ENCODE peak calls at places on chromosomes 16 and 17, in five cellular contexts. One of them, this sample, is unnamed.

GRCh38 chr17:27276653-27277156 is 17.2 kb upstream of the WSB1 start:
- DNase-seq in ovary: no peak
- DNase-seq in uterus: no peak
- DNase-seq in stomach: no peak
- DNase-seq in IMR-90: peak; percentile 65
- DNase-seq in this sample: no peak

GRCh38 chr17:73291260-73291801 is 20.5 kb downstream of the CDC42EP4 start:
- DNase-seq in uterus: peak; percentile 68
- DNase-seq in stomach: peak; percentile 73
- DNase-seq in IMR-90: peak; percentile 86
- DNase-seq in ovary: peak; percentile 69
- DNase-seq in this sample: peak; percentile 64

GRCh38 chr17:28514571-28515002 is 8.4 kb downstream of the FOXN1 start:
- DNase-seq in ovary: no peak
- DNase-seq in stomach: no peak
- DNase-seq in uterus: no peak
- DNase-seq in IMR-90: no peak
- DNase-seq in this sample: no peak

GRCh38 chr17:27762527-27763305 is 37.6 kb downstream of the NOS2 start:
- DNase-seq in uterus: no peak
- DNase-seq in ovary: no peak
- DNase-seq in IMR-90: peak; percentile 37
- DNase-seq in stomach: no peak
- DNase-seq in this sample: peak; percentile 17

GRCh38 chr17:12605222-12605621 is 60.5 kb upstream of the MYOCD start:
- DNase-seq in IMR-90: peak; percentile 81
- DNase-seq in stomach: no peak
- DNase-seq in uterus: no peak
- DNase-seq in ovary: no peak
- DNase-seq in this sample: peak; percentile 71

GRCh38 chr16:58013201-58013956 is 12.2 kb downstream of the USB1 start:
- DNase-seq in uterus: no peak
- DNase-seq in ovary: no peak
- DNase-seq in IMR-90: no peak
- DNase-seq in stomach: no peak
- DNase-seq in this sample: no peak

GRCh38 chr17:79849953-79850352 is 10.7 kb upstream of the CBX4 start:
- DNase-seq in uterus: no peak
- DNase-seq in ovary: no peak
- DNase-seq in IMR-90: no peak
- DNase-seq in stomach: no peak
- DNase-seq in this sample: no peak

GRCh38 chr17:15446036-15446435 is 21.4 kb downstream of the CDRT4 start:
- DNase-seq in ovary: no peak
- DNase-seq in IMR-90: no peak
- DNase-seq in uterus: no peak
- DNase-seq in stomach: no peak
- DNase-seq in this sample: no peak

GRCh38 chr17:8072339-8072726 is 15.2 kb downstream of the ALOX12B start:
- DNase-seq in IMR-90: no peak
- DNase-seq in ovary: no peak
- DNase-seq in uterus: no peak
- DNase-seq in stomach: no peak
- DNase-seq in this sample: no peak

GRCh38 chr17:36205637-36206458 is 5.0 kb upstream of the CCL4L2 start:
- DNase-seq in IMR-90: no peak
- DNase-seq in stomach: no peak
- DNase-seq in ovary: no peak
- DNase-seq in uterus: no peak
- DNase-seq in this sample: no peak

GRCh38 chr16:76900285-76901263 is 290.4 kb upstream of the MON1B start:
- DNase-seq in uterus: no peak
- DNase-seq in ovary: no peak
- DNase-seq in IMR-90: no peak
- DNase-seq in stomach: no peak
- DNase-seq in this sample: no peak

GRCh38 chr16:16062023-16062932 is 112.9 kb downstream of the ABCC1 start:
- DNase-seq in ovary: no peak
- DNase-seq in stomach: no peak
- DNase-seq in uterus: no peak
- DNase-seq in IMR-90: no peak
- DNase-seq in this sample: no peak

GRCh38 chr16:30005341-30006094 is 5.3 kb downstream of the DOC2A start:
- DNase-seq in IMR-90: peak; percentile 31
- DNase-seq in ovary: no peak
- DNase-seq in uterus: no peak
- DNase-seq in stomach: peak; percentile 32
- DNase-seq in this sample: no peak

GRCh38 chr17:41624208-41625101 is at the start of gene KRT17:
- DNase-seq in uterus: no peak
- DNase-seq in ovary: no peak
- DNase-seq in IMR-90: no peak
- DNase-seq in stomach: no peak
- DNase-seq in this sample: no peak

GRCh38 chr16:52964290-52964689 is 88.4 kb downstream of the CHD9NB start:
- DNase-seq in stomach: no peak
- DNase-seq in uterus: no peak
- DNase-seq in ovary: no peak
- DNase-seq in IMR-90: no peak
- DNase-seq in this sample: peak; percentile 1

GRCh38 chr16:28824548-28824973 is 1.8 kb downstream of the ATXN2L start:
- DNase-seq in IMR-90: no peak
- DNase-seq in stomach: no peak
- DNase-seq in uterus: no peak
- DNase-seq in ovary: no peak
- DNase-seq in this sample: no peak

GRCh38 chr17:55283256-55283965 is 18.7 kb downstream of the HLF start:
- DNase-seq in IMR-90: no peak
- DNase-seq in stomach: no peak
- DNase-seq in uterus: peak; percentile 45
- DNase-seq in ovary: no peak
- DNase-seq in this sample: no peak

GRCh38 chr17:48439473-48439872 is 9.5 kb upstream of the SKAP1 start:
- DNase-seq in uterus: no peak
- DNase-seq in IMR-90: no peak
- DNase-seq in ovary: no peak
- DNase-seq in stomach: no peak
- DNase-seq in this sample: no peak

GRCh38 chr16:86798247-86799041 is 220.1 kb downstream of the FOXL1 start:
- DNase-seq in stomach: no peak
- DNase-seq in IMR-90: no peak
- DNase-seq in ovary: no peak
- DNase-seq in uterus: no peak
- DNase-seq in this sample: no peak

GRCh38 chr17:40313660-40314556 is 4.9 kb downstream of the RARA start:
- DNase-seq in uterus: peak; percentile 12
- DNase-seq in stomach: no peak
- DNase-seq in ovary: peak; percentile 13
- DNase-seq in IMR-90: no peak
- DNase-seq in this sample: no peak

GRCh38 chr17:8985054-8985701 is 19.7 kb upstream of the PIK3R5 start:
- DNase-seq in stomach: no peak
- DNase-seq in IMR-90: no peak
- DNase-seq in ovary: no peak
- DNase-seq in uterus: no peak
- DNase-seq in this sample: no peak

GRCh38 chr17:71378036-71378435 is 742.8 kb upstream of the SOX9 start:
- DNase-seq in stomach: no peak
- DNase-seq in uterus: no peak
- DNase-seq in ovary: no peak
- DNase-seq in IMR-90: no peak
- DNase-seq in this sample: no peak

GRCh38 chr16:85360323-85361277 is 248.3 kb upstream of the CIBAR2 start:
- DNase-seq in uterus: no peak
- DNase-seq in IMR-90: no peak
- DNase-seq in ovary: no peak
- DNase-seq in stomach: peak; percentile 77
- DNase-seq in this sample: no peak

GRCh38 chr17:4750606-4751005 is 10.9 kb upstream of the CXCL16 start:
- DNase-seq in stomach: no peak
- DNase-seq in uterus: no peak
- DNase-seq in IMR-90: no peak
- DNase-seq in ovary: no peak
- DNase-seq in this sample: no peak

GRCh38 chr16:52873997-52874500 is 178.6 kb downstream of the CHD9NB start:
- DNase-seq in uterus: no peak
- DNase-seq in ovary: no peak
- DNase-seq in stomach: no peak
- DNase-seq in IMR-90: no peak
- DNase-seq in this sample: no peak

GRCh38 chr17:48578616-48579560 is 738 bp upstream of the HOXB4 start:
- DNase-seq in IMR-90: peak; percentile 63
- DNase-seq in ovary: no peak
- DNase-seq in uterus: no peak
- DNase-seq in stomach: no peak
- DNase-seq in this sample: no peak

GRCh38 chr16:63512910-63513309 is 1476.7 kb upstream of the CDH8 start:
- DNase-seq in stomach: no peak
- DNase-seq in uterus: no peak
- DNase-seq in IMR-90: no peak
- DNase-seq in ovary: no peak
- DNase-seq in this sample: no peak

GRCh38 chr17:43916385-43916784 is 9.0 kb upstream of the MPP2 start:
- DNase-seq in IMR-90: no peak
- DNase-seq in uterus: no peak
- DNase-seq in stomach: no peak
- DNase-seq in ovary: no peak
- DNase-seq in this sample: no peak

GRCh38 chr16:14004031-14004718 is 66.9 kb upstream of the MRTFB start:
- DNase-seq in ovary: no peak
- DNase-seq in stomach: no peak
- DNase-seq in uterus: peak; percentile 51
- DNase-seq in IMR-90: no peak
- DNase-seq in this sample: no peak

GRCh38 chr17:37824534-37825485 is 80.0 kb upstream of the HNF1B start:
- DNase-seq in stomach: no peak
- DNase-seq in ovary: no peak
- DNase-seq in IMR-90: peak; percentile 90
- DNase-seq in uterus: no peak
- DNase-seq in this sample: peak; percentile 77

GRCh38 chr16:29736112-29736511 is 9.7 kb downstream of the C16orf54 start:
- DNase-seq in stomach: no peak
- DNase-seq in uterus: no peak
- DNase-seq in ovary: no peak
- DNase-seq in IMR-90: no peak
- DNase-seq in this sample: no peak

DNA sequence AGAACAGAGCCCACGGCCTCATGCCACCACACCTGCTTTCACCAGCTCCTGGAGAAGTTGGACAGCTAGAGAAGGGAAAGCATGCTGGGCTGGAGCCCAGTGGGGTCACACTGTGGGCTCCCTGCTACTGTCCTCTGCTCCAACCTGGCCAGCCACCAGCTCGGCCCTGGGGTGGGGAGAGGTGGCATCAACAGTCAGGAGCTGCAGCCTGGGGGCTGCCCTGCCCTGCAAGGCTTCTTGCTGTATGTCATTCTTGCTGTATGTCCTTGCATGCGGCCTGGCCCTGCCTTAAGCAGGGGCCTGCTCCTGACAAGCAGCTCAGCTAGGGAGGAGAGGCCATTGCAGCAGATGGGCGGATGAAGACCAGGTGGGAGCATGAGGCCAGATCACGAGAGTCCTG is 50.7 kb upstream of the CCL2 start:
- DNase-seq in IMR-90: no peak
- DNase-seq in stomach: no peak
- DNase-seq in ovary: no peak
- DNase-seq in uterus: no peak
- DNase-seq in this sample: no peak
- TF ChIP-seq CTCF in IMR-90: no peak
- TF ChIP-seq CTCF in stomach: no peak
- TF ChIP-seq CTCF in ovary: no peak
- TF ChIP-seq CTCF in uterus: no peak
- TF ChIP-seq CTCF in this sample: no peak

GRCh38 chr17:2259769-2260536 is 43.6 kb downstream of the SMG6 start:
- DNase-seq in stomach: no peak
- DNase-seq in uterus: peak; percentile 78
- DNase-seq in ovary: no peak
- DNase-seq in IMR-90: peak; percentile 81
- DNase-seq in this sample: no peak
- H3K27ac ChIP-seq in stomach: peak overlapping the region; percentile 74
- H3K27ac ChIP-seq in uterus: peak overlapping the region; percentile 64
- H3K27ac ChIP-seq in ovary: no peak overlapping the region
- H3K27ac ChIP-seq in IMR-90: no peak overlapping the region
- H3K27ac ChIP-seq in this sample: no peak overlapping the region

GRCh38 chr17:76538941-76539340 is 903 bp upstream of the PRCD start:
- DNase-seq in uterus: no peak
- DNase-seq in stomach: no peak
- DNase-seq in ovary: no peak
- DNase-seq in IMR-90: no peak
- DNase-seq in this sample: no peak

GRCh38 chr17:76539631-76540271 is at the start of gene PRCD:
- DNase-seq in stomach: no peak
- DNase-seq in IMR-90: no peak
- DNase-seq in ovary: no peak
- DNase-seq in uterus: no peak
- DNase-seq in this sample: no peak

GRCh38 chr17:76537578-76538280 is at the start of gene CYGB:
- DNase-seq in uterus: no peak
- DNase-seq in IMR-90: no peak
- DNase-seq in stomach: no peak
- DNase-seq in ovary: no peak
- DNase-seq in this sample: no peak

GRCh38 chr17:76537288-76537577 is 276 bp downstream of the CYGB start:
- DNase-seq in uterus: peak; percentile 60
- DNase-seq in IMR-90: peak; percentile 39
- DNase-seq in ovary: peak; percentile 61
- DNase-seq in stomach: peak; percentile 52
- DNase-seq in this sample: no peak

DNA sequence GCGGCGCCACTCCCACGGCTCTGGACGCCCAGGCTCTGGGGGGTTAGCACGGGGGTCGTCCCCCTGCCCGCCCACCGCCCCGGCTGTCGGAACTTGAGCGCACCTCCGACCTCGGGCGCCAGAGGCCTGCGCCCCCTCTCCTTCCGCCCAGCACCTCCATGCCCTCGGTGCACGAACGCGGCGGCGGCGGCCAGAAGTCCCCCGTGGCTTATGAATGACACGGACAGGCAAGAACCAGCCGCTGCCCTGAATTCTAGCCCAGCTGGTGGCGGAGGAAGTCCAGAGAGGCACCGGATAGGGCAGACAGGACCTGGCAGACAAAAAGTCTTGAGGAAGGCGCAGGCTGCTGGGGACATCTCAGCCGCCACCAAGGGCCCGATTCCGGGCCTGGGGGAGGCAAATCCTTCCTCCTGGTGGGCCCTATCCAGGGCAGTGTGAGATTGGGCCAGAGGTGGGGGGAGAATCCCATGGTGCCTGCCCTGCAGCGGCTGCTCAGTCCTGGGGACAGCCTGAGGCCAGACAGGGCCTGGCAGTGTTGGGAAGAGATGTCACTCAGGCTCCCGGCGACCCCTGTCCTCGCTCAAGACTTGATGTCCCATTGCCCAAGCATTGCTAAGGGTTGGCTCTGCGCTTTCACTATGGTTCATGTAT is 897 bp upstream of the CYGB start:
- DNase-seq in stomach: no peak
- DNase-seq in IMR-90: no peak
- DNase-seq in ovary: no peak
- DNase-seq in uterus: no peak
- DNase-seq in this sample: no peak
- TF ChIP-seq CTCF in stomach: no peak
- TF ChIP-seq CTCF in IMR-90: no peak
- TF ChIP-seq CTCF in ovary: no peak
- TF ChIP-seq CTCF in uterus: no peak
- TF ChIP-seq CTCF in this sample: no peak

GRCh38 chr17:2012499-2012898 is 12.6 kb downstream of the RTN4RL1 start:
- DNase-seq in IMR-90: no peak
- DNase-seq in stomach: no peak
- DNase-seq in uterus: no peak
- DNase-seq in ovary: no peak
- DNase-seq in this sample: no peak
- H3K27ac ChIP-seq in IMR-90: no peak overlapping the region
- H3K27ac ChIP-seq in stomach: peak overlapping the region; percentile 67
- H3K27ac ChIP-seq in uterus: peak overlapping the region; percentile 45
- H3K27ac ChIP-seq in ovary: no peak overlapping the region
- H3K27ac ChIP-seq in this sample: no peak overlapping the region